ENCODE peak calls at places on chromosomes 13 and 19, in eight cellular contexts. A is upper lobe of left lung, D is suprapubic skin, R is SK-N-SH, H is stomach, O is H1, V is sigmoid colon, Y is ovary. E is an unnamed sample.

GRCh38 chr19:32363175-32363574 is 17.8 kb downstream of the ZNF507 start:
- DNase-seq in V (no peak), A (no peak), R (no peak), D (no peak), H (no peak), Y (no peak), O (no peak), E (no peak)

GRCh38 chr19:56105090-56105701 is 15.9 kb downstream of the ZNF787 start:
- DNase-seq in O (peak), A (peak), H (peak), Y (peak), R (no peak), D (peak), V (peak), E (peak)

GRCh38 chr19:33406521-33407139 is 33.1 kb downstream of the CEBPG start:
- DNase-seq in A (peak), Y (peak), R (peak), D (peak), O (peak), V (peak), H (peak), E (peak)

GRCh38 chr19:55652311-55653078 is 2.3 kb upstream of the U2AF2 start:
- DNase-seq in A (peak), O (no peak), D (peak), R (no peak), H (no peak), V (no peak), Y (peak), E (no peak)

GRCh38 chr19:48745208-48745995 is 1.3 kb downstream of the IZUMO1 start:
- DNase-seq in O (no peak), H (peak), Y (peak), V (peak), R (peak), D (no peak), A (no peak), E (peak)

GRCh38 chr13:113298001-113298945 is 1.2 kb downstream of the LAMP1 start:
- DNase-seq in A (no peak), D (no peak), R (no peak), O (no peak), H (no peak), V (no peak), Y (no peak), E (no peak)

GRCh38 chr13:102212729-102213128 is 189.1 kb downstream of the FGF14 start:
- DNase-seq in R (no peak), V (no peak), A (no peak), Y (no peak), D (no peak), H (no peak), O (no peak), E (no peak)

GRCh38 chr19:55579766-55580621 is 654 bp downstream of the ZNF579 start:
- DNase-seq in R (peak), A (no peak), O (no peak), D (no peak), H (no peak), Y (no peak), V (no peak), E (no peak)

GRCh38 chr13:26853272-26853818 is 92.8 kb upstream of the GPR12 start:
- DNase-seq in A (no peak), O (no peak), R (peak), H (no peak), V (no peak), D (no peak), Y (no peak), E (no peak)

GRCh38 chr13:78121001-78121400 is 202.4 kb upstream of the EDNRB start:
- DNase-seq in O (no peak), D (no peak), R (no peak), H (no peak), Y (no peak), V (no peak), A (no peak), E (no peak)

GRCh38 chr13:109717686-109718085 is 68.7 kb downstream of the IRS2 start:
- DNase-seq in A (no peak), R (no peak), V (no peak), Y (no peak), O (no peak), H (no peak), D (no peak), E (no peak)

GRCh38 chr13:41122838-41123237 is 9.8 kb downstream of the KBTBD6 start:
- DNase-seq in D (no peak), R (no peak), O (no peak), V (no peak), A (no peak), Y (no peak), H (no peak), E (no peak)

GRCh38 chr13:30395192-30396158 is 26.8 kb upstream of the UBE2L5 start:
- DNase-seq in R (peak), A (no peak), V (peak), Y (peak), O (no peak), D (peak), H (peak), E (peak)

GRCh38 chr19:12994701-12995595 is at the start of gene NFIX:
- DNase-seq in Y (peak), O (no peak), R (peak), A (peak), V (peak), D (peak), H (peak), E (peak)

GRCh38 chr19:15379083-15379995 is at the start of gene AKAP8:
- DNase-seq in O (peak), R (peak), Y (peak), V (peak), A (peak), D (peak), H (peak), E (peak)

GRCh38 chr19:10288662-10289166 is 1.0 kb upstream of the ICAM5 start:
- DNase-seq in V (no peak), H (peak), O (no peak), D (no peak), A (peak), R (peak), Y (no peak), E (no peak)

GRCh38 chr13:100392709-100393630 is 195.6 kb downstream of the GGACT start:
- DNase-seq in D (peak), A (no peak), R (no peak), Y (peak), H (peak), V (peak), O (peak), E (peak)

GRCh38 chr19:7988307-7988706 is 17.1 kb downstream of the ELAVL1 start:
- DNase-seq in R (no peak), H (no peak), D (no peak), V (no peak), A (no peak), O (no peak), Y (no peak), E (no peak)

GRCh38 chr19:7983995-7984837 is 21.2 kb downstream of the ELAVL1 start:
- DNase-seq in D (no peak), R (no peak), Y (no peak), H (no peak), O (no peak), A (no peak), V (no peak), E (no peak)

GRCh38 chr19:7987084-7987768 is 18.2 kb downstream of the ELAVL1 start:
- DNase-seq in O (no peak), H (no peak), V (no peak), A (no peak), Y (no peak), R (no peak), D (no peak), E (no peak)

GRCh38 chr19:7985481-7985911 is 19.9 kb downstream of the ELAVL1 start:
- DNase-seq in Y (no peak), A (no peak), D (no peak), V (no peak), R (no peak), O (no peak), H (no peak), E (no peak)

GRCh38 chr19:7986321-7987083 is 18.9 kb downstream of the ELAVL1 start:
- DNase-seq in H (no peak), A (no peak), Y (no peak), D (no peak), V (no peak), R (no peak), O (no peak), E (no peak)
- TF ChIP-seq EP300 in H (no peak), A (no peak), Y (no peak), D (no peak), V (no peak), R (no peak), O (no peak), E (no peak)

DNA sequence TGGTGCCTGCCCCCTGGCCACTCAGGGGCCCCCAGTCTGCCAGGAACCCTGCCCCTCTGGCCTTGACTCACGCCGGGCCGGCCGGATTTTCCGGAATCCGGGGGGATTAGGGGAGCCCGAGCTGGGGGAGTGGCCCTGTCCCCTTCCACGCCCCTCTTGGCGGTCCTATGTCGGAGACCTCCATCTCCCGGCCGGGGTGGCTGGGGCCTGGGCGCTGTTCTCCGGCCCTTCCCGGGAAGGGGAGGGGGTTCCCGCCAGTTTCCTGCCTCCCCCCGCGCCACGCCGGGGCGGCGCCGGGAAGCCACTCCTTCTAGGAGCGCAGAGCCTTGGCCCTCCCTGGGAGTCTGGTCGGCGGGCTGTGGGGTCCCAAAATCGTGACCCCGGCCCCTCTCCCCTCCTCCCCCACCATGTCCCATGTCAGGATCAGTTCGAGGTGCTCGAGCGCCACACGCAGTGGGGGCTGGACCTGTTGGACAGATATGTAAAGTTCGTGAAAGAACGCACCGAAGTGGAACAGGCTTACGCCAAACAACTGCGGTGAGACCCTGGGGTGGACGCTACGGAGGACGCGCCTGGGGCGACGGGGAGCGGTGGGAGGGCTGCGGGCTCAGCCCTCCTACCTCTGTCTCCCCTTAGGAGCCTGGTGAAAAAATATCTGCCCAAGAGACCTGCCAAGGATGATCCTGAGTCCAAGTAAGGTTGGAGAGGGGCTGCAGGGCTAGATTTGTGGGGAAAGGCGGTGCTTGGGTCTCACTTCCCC is 1.3 kb downstream of the TRIP10 start:
- DNase-seq in H (peak), D (peak), Y (peak), V (peak), R (peak), O (no peak), A (peak), E (no peak)
- TF ChIP-seq EP300 in H (no peak), D (no peak), Y (peak), V (no peak), R (no peak), O (peak), A (no peak), E (no peak)

DNA sequence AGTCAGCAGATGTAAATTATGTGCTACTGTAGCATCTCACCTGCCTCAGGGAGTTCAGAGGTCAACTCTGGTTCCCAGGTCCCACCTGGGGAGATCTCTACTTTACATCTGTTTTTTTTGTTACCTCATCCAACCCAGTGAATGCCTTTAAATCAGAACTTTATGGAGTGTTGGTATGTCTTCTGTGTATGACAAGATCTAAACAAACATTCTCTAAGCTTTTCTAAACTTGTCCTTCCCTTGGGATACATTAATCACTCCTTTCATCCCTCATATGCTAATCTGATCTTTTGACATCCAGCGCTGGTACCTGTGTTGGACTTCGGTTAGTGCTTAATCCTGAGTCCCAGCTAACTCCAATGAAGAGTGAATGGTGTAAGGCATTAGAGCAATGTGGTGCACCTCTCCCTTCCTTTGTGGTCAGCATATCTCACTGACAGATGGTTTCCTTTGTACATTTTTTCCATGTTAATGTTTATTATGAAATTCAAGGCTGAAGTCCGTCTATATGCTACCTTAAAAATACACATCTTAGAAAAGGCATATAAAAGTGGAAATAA is 213.4 kb downstream of the ABCC4 start:
- DNase-seq in Y (no peak), R (no peak), V (no peak), H (no peak), D (no peak), O (no peak), A (no peak), E (no peak)
- TF ChIP-seq EP300 in Y (no peak), R (no peak), V (no peak), H (no peak), D (no peak), O (no peak), A (no peak), E (no peak)

GRCh38 chr19:16389848-16390247 is 65.2 kb downstream of the KLF2 start:
- DNase-seq in H (no peak), R (no peak), A (no peak), V (no peak), O (no peak), Y (no peak), D (no peak), E (no peak)
- TF ChIP-seq EP300 in H (no peak), R (no peak), A (no peak), V (no peak), O (no peak), Y (no peak), D (no peak), E (no peak)

DNA sequence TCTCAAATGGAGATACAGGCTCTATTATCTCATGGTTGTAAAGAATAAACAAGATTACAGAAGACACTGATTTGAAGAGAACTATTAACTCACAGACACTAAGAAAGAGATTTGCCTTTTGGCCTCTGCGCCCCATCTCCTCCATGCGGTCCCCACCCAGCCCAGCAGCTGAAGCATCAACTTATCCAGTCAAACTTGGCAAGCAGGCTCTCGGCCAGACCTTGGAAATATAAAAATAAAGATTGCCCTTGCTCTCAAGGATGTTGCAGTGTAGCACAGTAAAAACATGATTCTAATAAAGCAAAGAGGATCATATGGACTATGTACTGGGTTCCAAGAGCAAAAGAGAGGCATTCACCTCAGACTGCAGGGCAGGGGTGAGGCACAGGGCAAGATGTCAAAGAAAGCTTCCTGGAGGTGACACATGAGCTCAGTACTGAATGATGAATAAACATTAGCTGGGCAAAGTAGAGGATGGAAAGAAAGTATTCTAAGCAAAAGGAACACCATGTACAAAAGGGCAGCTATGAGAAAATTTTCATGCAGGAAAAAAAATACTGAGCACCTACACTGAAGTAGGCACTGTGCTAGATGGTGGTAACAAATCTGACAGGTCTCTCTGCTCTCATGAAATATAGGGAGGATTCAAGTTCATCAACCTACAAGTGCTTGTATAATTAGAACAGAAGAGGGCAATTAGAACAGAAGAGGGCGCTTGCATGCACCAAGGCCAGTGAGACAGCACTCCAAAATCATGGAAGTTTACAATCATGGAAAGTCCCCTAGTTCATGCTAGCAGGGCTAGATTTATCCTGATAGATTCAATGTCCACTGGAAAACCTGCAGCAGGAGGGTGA is 85.0 kb downstream of the SACS start:
- DNase-seq in O (no peak), V (no peak), D (no peak), R (no peak), A (no peak), Y (no peak), H (no peak), E (no peak)
- TF ChIP-seq EP300 in O (no peak), V (no peak), D (no peak), R (no peak), A (no peak), Y (no peak), H (peak), E (no peak)

GRCh38 chr13:45742985-45743384 is 40.9 kb downstream of the CBY2 start:
- DNase-seq in R (no peak), V (no peak), H (no peak), O (no peak), A (no peak), D (no peak), Y (no peak), E (no peak)

GRCh38 chr13:45737571-45738002 is 35.5 kb downstream of the CBY2 start:
- DNase-seq in V (no peak), H (no peak), R (no peak), O (no peak), D (no peak), A (no peak), Y (no peak), E (no peak)
- TF ChIP-seq EP300 in V (no peak), H (no peak), R (no peak), O (no peak), D (no peak), A (no peak), Y (no peak), E (no peak)

GRCh38 chr19:4363571-4364304 is 20.4 kb downstream of the MPND start:
- DNase-seq in O (no peak), D (peak), H (no peak), Y (no peak), V (no peak), A (no peak), R (no peak), E (no peak)

GRCh38 chr19:4361152-4362037 is 18.0 kb downstream of the MPND start:
- DNase-seq in R (no peak), D (peak), H (no peak), O (no peak), Y (peak), A (peak), V (peak), E (no peak)

GRCh38 chr19:4360641-4361151 is 17.3 kb downstream of the MPND start:
- DNase-seq in H (no peak), O (no peak), A (peak), R (no peak), V (peak), D (no peak), Y (peak), E (no peak)

GRCh38 chr19:4362038-4362828 is 18.9 kb downstream of the MPND start:
- DNase-seq in O (no peak), D (no peak), R (no peak), H (no peak), A (peak), V (no peak), Y (peak), E (no peak)

GRCh38 chr19:4362871-4363545 is 19.6 kb downstream of the MPND start:
- DNase-seq in O (no peak), V (no peak), D (peak), A (peak), R (no peak), H (no peak), Y (no peak), E (no peak)
- TF ChIP-seq EP300 in O (no peak), V (no peak), D (no peak), A (no peak), R (no peak), H (no peak), Y (no peak), E (no peak)